ENCODE peak calls at places on chromosomes 11 and 22, in ten cellular contexts. W is AG04450; B is effector memory CD4-positive, alpha-beta T cell; J is epithelial cell of proximal tubule; P is CD4-positive, CD25-positive, alpha-beta regulatory T cell; U is AG04449; G is keratinocyte; A is GM23248; F is ovary; Q is psoas muscle. Y is an unnamed sample.

GRCh38 chr22:45818130-45819085 is 146.8 kb downstream of the ATXN10 start:
- DNase-seq in W (no peak), B (no peak), J (no peak), P (no peak), U (no peak), G (no peak), A (no peak), F (no peak), Q (no peak), Y (no peak)

GRCh38 chr22:44730034-44730433 is 22.3 kb upstream of the ARHGAP8 start:
- DNase-seq in W (no peak), B (no peak), J (no peak), P (no peak), U (no peak), G (no peak), A (no peak), F (no peak), Q (no peak), Y (no peak)

GRCh38 chr22:50252081-50253045 is 1.3 kb upstream of the HDAC10 start:
- DNase-seq in W (no peak), B (peak), J (no peak), P (peak), U (no peak), G (no peak), A (peak), F (peak), Q (peak), Y (no peak)

GRCh38 chr22:48561676-48562075 is 1266.0 kb downstream of the BRD1 start:
- DNase-seq in W (no peak), B (no peak), J (no peak), P (no peak), U (no peak), G (no peak), A (no peak), F (no peak), Q (no peak), Y (no peak)

GRCh38 chr11:50246699-50247098 is 214.0 kb downstream of the OR4C45 start:
- DNase-seq in W (no peak), B (no peak), J (no peak), P (no peak), U (no peak), G (no peak), A (no peak), F (no peak), Q (no peak), Y (no peak)

GRCh38 chr11:32527191-32527590 is 56.4 kb upstream of the EIF3M start:
- DNase-seq in W (no peak), B (no peak), J (peak), P (no peak), U (no peak), G (no peak), A (no peak), F (no peak), Q (no peak), Y (peak)

GRCh38 chr11:2589538-2589934 is 110.3 kb downstream of the KCNQ1OT1 start:
- DNase-seq in W (no peak), B (no peak), J (no peak), P (no peak), U (no peak), G (no peak), A (no peak), F (no peak), Q (peak), Y (no peak)

GRCh38 chr22:24471570-24471969 is 23.6 kb upstream of the UPB1 start:
- DNase-seq in W (peak), B (no peak), J (no peak), P (no peak), U (no peak), G (no peak), A (no peak), F (peak), Q (peak), Y (no peak)

GRCh38 chr11:133745791-133746190 is 99.5 kb downstream of the SPATA19 start:
- DNase-seq in W (no peak), B (no peak), J (no peak), P (no peak), U (no peak), G (no peak), A (no peak), F (no peak), Q (no peak), Y (no peak)

GRCh38 chr11:111105566-111105965 is 140.0 kb upstream of the POU2AF2 start:
- DNase-seq in W (no peak), B (no peak), J (no peak), P (no peak), U (no peak), G (no peak), A (peak), F (no peak), Q (no peak), Y (no peak)

GRCh38 chr11:18065572-18065971 is 19.5 kb upstream of the TPH1 start:
- DNase-seq in W (no peak), B (no peak), J (no peak), P (no peak), U (no peak), G (no peak), A (no peak), F (no peak), Q (no peak), Y (no peak)

GRCh38 chr11:62543680-62544444 is 2.7 kb downstream of the AHNAK start:
- DNase-seq in W (no peak), B (no peak), J (no peak), P (no peak), U (no peak), G (no peak), A (peak), F (peak), Q (peak), Y (no peak)

GRCh38 chr11:57815877-57816276 is 54.3 kb downstream of the CTNND1 start:
- DNase-seq in W (no peak), B (no peak), J (no peak), P (no peak), U (no peak), G (no peak), A (no peak), F (no peak), Q (no peak), Y (no peak)

GRCh38 chr11:78653294-78653909 is 78.7 kb upstream of the NARS2 start:
- DNase-seq in W (no peak), B (no peak), J (no peak), P (no peak), U (no peak), G (no peak), A (no peak), F (no peak), Q (no peak), Y (no peak)

GRCh38 chr11:113447621-113448310 is 27.4 kb downstream of the DRD2 start:
- DNase-seq in W (no peak), B (no peak), J (no peak), P (peak), U (no peak), G (peak), A (peak), F (no peak), Q (no peak), Y (no peak)

GRCh38 chr11:63476618-63477017 is 14.3 kb downstream of the PLAAT5 start:
- DNase-seq in W (no peak), B (no peak), J (no peak), P (no peak), U (no peak), G (no peak), A (no peak), F (no peak), Q (no peak), Y (no peak)

GRCh38 chr22:21811982-21812381 is 55.5 kb downstream of the MAPK1 start:
- DNase-seq in W (no peak), B (no peak), J (no peak), P (no peak), U (no peak), G (no peak), A (no peak), F (no peak), Q (no peak), Y (no peak)

GRCh38 chr11:74681686-74682651 is 49.3 kb downstream of the CHRDL2 start:
- DNase-seq in W (no peak), B (no peak), J (no peak), P (no peak), U (no peak), G (no peak), A (peak), F (peak), Q (peak), Y (no peak)

GRCh38 chr11:118622376-118623290 is 15.2 kb downstream of the PHLDB1 start:
- DNase-seq in W (no peak), B (no peak), J (peak), P (no peak), U (peak), G (peak), A (peak), F (no peak), Q (peak), Y (no peak)

GRCh38 chr22:30747493-30747892 is 52.8 kb downstream of the OSBP2 start:
- DNase-seq in W (no peak), B (no peak), J (no peak), P (no peak), U (no peak), G (no peak), A (no peak), F (no peak), Q (no peak), Y (no peak)

GRCh38 chr11:119999220-119999619 is 138.7 kb downstream of the TRIM29 start:
- DNase-seq in W (no peak), B (no peak), J (no peak), P (peak), U (no peak), G (no peak), A (peak), F (no peak), Q (no peak), Y (no peak)

GRCh38 chr11:94845622-94846021 is 77.5 kb downstream of the AMOTL1 start:
- DNase-seq in W (peak), B (no peak), J (no peak), P (no peak), U (peak), G (no peak), A (no peak), F (no peak), Q (no peak), Y (no peak)

GRCh38 chr11:210803-211180 is 3.3 kb downstream of the RIC8A start:
- DNase-seq in W (no peak), B (no peak), J (no peak), P (no peak), U (no peak), G (no peak), A (no peak), F (no peak), Q (no peak), Y (no peak)

GRCh38 chr22:35629406-35630234 is 12.5 kb upstream of the MB start:
- DNase-seq in W (peak), B (peak), J (peak), P (peak), U (peak), G (peak), A (peak), F (peak), Q (peak), Y (peak)

GRCh38 chr22:50401907-50402306 is 58.8 kb downstream of the PPP6R2 start:
- DNase-seq in W (no peak), B (no peak), J (no peak), P (no peak), U (no peak), G (no peak), A (no peak), F (no peak), Q (no peak), Y (no peak)

GRCh38 chr22:25346859-25347751 is 127.7 kb downstream of the CRYBB2 start:
- DNase-seq in W (no peak), B (no peak), J (no peak), P (no peak), U (no peak), G (no peak), A (peak), F (no peak), Q (no peak), Y (no peak)

GRCh38 chr11:4677948-4678347 is 19.7 kb downstream of the OR51E2 start:
- DNase-seq in W (no peak), B (no peak), J (no peak), P (no peak), U (no peak), G (no peak), A (no peak), F (no peak), Q (no peak), Y (no peak)

GRCh38 chr11:132648841-132649240 is 883.5 kb downstream of the OPCML start:
- DNase-seq in W (no peak), B (no peak), J (no peak), P (no peak), U (peak), G (no peak), A (no peak), F (no peak), Q (no peak), Y (no peak)

GRCh38 chr11:125404811-125405481 is 91.1 kb downstream of the FEZ1 start:
- DNase-seq in W (no peak), B (peak), J (no peak), P (peak), U (no peak), G (no peak), A (peak), F (peak), Q (peak), Y (no peak)

GRCh38 chr22:45600791-45601730 is 70.6 kb upstream of the ATXN10 start:
- DNase-seq in W (peak), B (no peak), J (no peak), P (no peak), U (no peak), G (no peak), A (peak), F (no peak), Q (no peak), Y (no peak)

GRCh38 chr11:74670171-74670570 is 61.1 kb downstream of the CHRDL2 start:
- DNase-seq in W (no peak), B (no peak), J (no peak), P (no peak), U (no peak), G (no peak), A (no peak), F (no peak), Q (no peak), Y (no peak)

GRCh38 chr11:797300-798092 is 585 bp downstream of the SLC25A22 start:
- DNase-seq in W (peak), B (peak), J (no peak), P (peak), U (peak), G (no peak), A (peak), F (peak), Q (peak), Y (no peak)

GRCh38 chr11:13486926-13487660 is 8.7 kb downstream of the PTH start:
- DNase-seq in W (no peak), B (no peak), J (no peak), P (peak), U (no peak), G (no peak), A (peak), F (no peak), Q (peak), Y (no peak)

GRCh38 chr11:119721129-119722120 is 7.6 kb downstream of the NECTIN1 start:
- DNase-seq in W (no peak), B (no peak), J (no peak), P (no peak), U (no peak), G (no peak), A (peak), F (no peak), Q (no peak), Y (no peak)

GRCh38 chr11:3341298-3341697 is 37.6 kb downstream of the ZNF195 start:
- DNase-seq in W (no peak), B (peak), J (no peak), P (peak), U (no peak), G (no peak), A (peak), F (peak), Q (peak), Y (no peak)

GRCh38 chr22:40183029-40183581 is 5.4 kb downstream of the TNRC6B start:
- DNase-seq in W (no peak), B (no peak), J (no peak), P (peak), U (peak), G (no peak), A (peak), F (no peak), Q (no peak), Y (peak)

GRCh38 chr22:17243524-17243923 is 24.3 kb upstream of the ADA2 start:
- DNase-seq in W (no peak), B (no peak), J (no peak), P (peak), U (no peak), G (no peak), A (peak), F (no peak), Q (peak), Y (no peak)

DNA sequence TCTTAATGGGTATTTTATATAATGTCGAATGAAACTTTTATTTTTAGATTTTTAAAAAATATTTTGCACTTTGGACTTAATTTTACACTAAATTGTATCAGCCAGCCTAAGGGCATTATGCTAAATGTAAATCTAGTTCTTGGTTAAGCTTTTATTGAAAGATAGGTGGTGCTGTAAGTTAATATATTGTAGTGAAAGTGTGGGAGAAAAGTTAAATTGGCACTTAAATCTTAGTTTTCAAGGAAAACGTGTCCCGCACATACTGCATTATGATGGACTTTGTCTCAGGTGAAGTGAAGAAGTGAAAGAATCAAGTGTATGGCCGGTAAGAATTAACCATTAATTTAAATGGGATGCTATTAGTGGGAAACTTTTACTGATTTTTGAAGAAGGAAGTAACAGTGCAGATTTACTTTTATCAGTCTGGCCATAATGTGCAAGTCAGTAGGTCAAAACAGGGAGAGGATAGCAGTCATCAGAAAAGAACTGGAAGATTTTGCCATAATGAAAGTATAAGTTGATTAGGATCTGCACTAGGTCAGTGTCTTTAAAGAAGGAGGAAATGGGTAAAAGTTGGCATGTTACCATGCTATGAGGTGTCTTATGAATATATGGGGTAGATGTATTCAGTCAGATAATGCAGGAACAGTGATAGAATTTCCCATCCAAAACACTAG is 81.6 kb downstream of the PDHX start:
- DNase-seq in W (no peak), B (no peak), J (no peak), P (peak), U (no peak), G (no peak), A (peak), F (no peak), Q (no peak), Y (no peak)
- H3K4me3 ChIP-seq in W (no peak), B (no peak), J (no peak), P (peak), U (no peak), G (peak), A (peak), F (no peak), Q (no peak), Y (no peak)

GRCh38 chr11:20157768-20158167 is 2.5 kb downstream of the DBX1 start:
- DNase-seq in W (no peak), B (no peak), J (no peak), P (no peak), U (no peak), G (no peak), A (no peak), F (no peak), Q (no peak), Y (no peak)

GRCh38 chr11:20156876-20157613 is 3.2 kb downstream of the DBX1 start:
- DNase-seq in W (no peak), B (peak), J (no peak), P (peak), U (no peak), G (no peak), A (no peak), F (no peak), Q (peak), Y (no peak)

GRCh38 chr11:20154381-20154780 is 5.9 kb downstream of the DBX1 start:
- DNase-seq in W (no peak), B (no peak), J (no peak), P (no peak), U (peak), G (no peak), A (peak), F (no peak), Q (no peak), Y (no peak)

GRCh38 chr11:20155683-20156279 is 4.5 kb downstream of the DBX1 start:
- DNase-seq in W (no peak), B (no peak), J (no peak), P (no peak), U (no peak), G (no peak), A (no peak), F (no peak), Q (no peak), Y (no peak)

DNA sequence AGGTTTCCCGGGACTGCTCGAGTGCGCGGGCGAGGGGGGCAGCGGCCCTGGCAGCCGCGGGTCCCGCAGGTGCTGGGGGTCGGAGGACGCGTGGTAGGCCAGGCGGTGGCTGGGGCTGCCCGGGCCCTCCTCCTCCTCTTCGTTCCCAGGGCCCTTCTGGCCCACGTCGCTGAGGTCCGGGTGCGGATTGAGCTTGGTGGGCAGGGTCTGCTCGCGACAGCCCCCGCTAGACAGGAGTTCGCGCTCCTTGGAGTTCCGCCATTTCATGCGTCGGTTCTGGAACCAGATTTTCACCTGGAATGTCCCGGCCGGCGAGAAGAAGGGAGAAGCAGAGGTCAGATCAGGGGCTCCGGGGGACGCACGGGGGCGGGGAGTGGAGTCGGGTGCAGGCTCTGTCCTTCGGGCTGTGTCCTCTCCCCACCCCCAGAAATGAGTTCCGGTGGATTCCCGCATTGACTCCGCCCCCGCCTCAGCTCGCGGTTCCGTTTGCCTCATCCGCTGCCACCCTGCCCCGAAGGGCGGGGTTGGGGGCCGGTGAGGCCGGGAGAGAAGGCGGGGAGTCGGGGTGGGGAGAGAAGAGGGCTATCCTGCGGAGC is 3.9 kb downstream of the DBX1 start:
- DNase-seq in W (no peak), B (peak), J (no peak), P (peak), U (no peak), G (no peak), A (no peak), F (no peak), Q (peak), Y (no peak)
- H3K4me3 ChIP-seq in W (no peak), B (peak), J (peak), P (no peak), U (no peak), G (no peak), A (no peak), F (no peak), Q (no peak), Y (no peak)

DNA sequence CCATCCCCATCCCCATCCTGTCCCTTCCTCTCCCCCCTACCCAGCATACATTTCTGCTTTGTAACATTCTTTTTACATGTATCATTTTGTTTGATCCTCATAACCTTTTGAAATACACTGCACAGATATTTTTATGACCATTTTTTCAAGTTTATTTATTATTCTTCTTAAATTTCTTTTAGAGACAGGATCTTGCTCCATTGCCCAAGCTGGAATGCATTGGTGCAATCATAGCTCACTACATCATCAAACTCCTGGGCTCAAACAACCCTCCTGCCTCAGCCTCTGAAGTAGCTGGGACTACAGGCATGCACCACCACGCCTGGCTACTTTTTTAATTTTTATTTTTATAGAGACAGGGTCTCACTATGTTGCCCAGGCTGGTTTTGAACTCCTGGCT is 99.4 kb upstream of the AKIP1 start:
- DNase-seq in W (no peak), B (no peak), J (no peak), P (no peak), U (no peak), G (no peak), A (peak), F (no peak), Q (no peak), Y (no peak)
- H3K4me3 ChIP-seq in W (peak), B (no peak), J (no peak), P (no peak), U (peak), G (peak), A (peak), F (peak), Q (peak), Y (no peak)

DNA sequence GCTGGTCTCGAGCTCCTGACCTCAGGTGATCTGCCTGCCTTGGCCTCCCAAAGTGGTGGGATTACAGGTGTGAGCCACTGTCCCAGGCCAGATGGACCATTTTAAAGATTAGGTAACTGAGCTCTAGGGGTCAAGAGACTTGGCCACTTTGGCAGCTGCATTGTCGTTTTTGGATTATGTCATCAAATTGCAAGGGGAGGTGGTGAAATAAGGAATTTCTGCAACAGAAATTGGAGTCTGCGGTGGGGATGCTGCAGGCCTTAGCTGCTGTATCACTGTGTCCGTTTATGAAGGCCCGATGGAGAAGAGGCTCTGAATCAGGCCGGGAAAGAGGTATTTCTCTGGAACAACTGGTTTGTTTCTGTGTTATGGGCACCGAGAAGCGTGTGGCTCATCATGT is 34.6 kb downstream of the PTPRJ start:
- DNase-seq in W (no peak), B (no peak), J (no peak), P (no peak), U (no peak), G (no peak), A (no peak), F (no peak), Q (no peak), Y (no peak)
- H3K4me3 ChIP-seq in W (no peak), B (no peak), J (no peak), P (no peak), U (no peak), G (no peak), A (no peak), F (no peak), Q (no peak), Y (no peak)